ENCODE peak calls at places on chromosomes 13 and 19, in four cellular contexts. S, N, H and I are unnamed samples.

GRCh38 chr13:112619730-112620639 is 32.0 kb upstream of the TUBGCP3 start:
- DNase-seq in N (no peak), H (no peak), S (no peak), I (peak)

GRCh38 chr13:30398601-30399072 is 23.7 kb upstream of the UBE2L5 start:
- DNase-seq in N (no peak), H (no peak), S (peak), I (no peak)

GRCh38 chr13:112066624-112067004 is 335 bp upstream of the SOX1 start:
- DNase-seq in S (no peak), H (no peak), N (peak), I (no peak)

GRCh38 chr13:28013482-28013881 is 25.0 kb upstream of the URAD start:
- DNase-seq in H (no peak), N (no peak), S (no peak), I (no peak)

GRCh38 chr13:97223711-97224461 is 1.8 kb downstream of the MBNL2 start:
- DNase-seq in S (peak), H (no peak), N (no peak), I (peak)

GRCh38 chr19:16227837-16228636 is 30.3 kb downstream of the AP1M1 start:
- DNase-seq in N (no peak), S (no peak), H (no peak), I (no peak)

GRCh38 chr19:38970664-38971532 is 4.6 kb downstream of the FBXO17 start:
- DNase-seq in S (no peak), H (no peak), N (no peak), I (no peak)

GRCh38 chr13:98484289-98485219 is 92.4 kb downstream of the STK24 start:
- DNase-seq in H (no peak), N (no peak), S (peak), I (peak)

GRCh38 chr19:48481191-48481500 is 12.0 kb downstream of the CYTH2 start:
- DNase-seq in N (no peak), H (no peak), S (no peak), I (no peak)

GRCh38 chr13:31801088-31801487 is 61.8 kb downstream of the RXFP2 start:
- DNase-seq in S (no peak), H (no peak), N (no peak), I (no peak)

GRCh38 chr19:38852231-38853044 is 2.7 kb upstream of the HNRNPL start:
- DNase-seq in N (peak), H (no peak), S (no peak), I (peak)

GRCh38 chr19:32811151-32811550 is 58.4 kb downstream of the SLC7A9 start:
- DNase-seq in S (no peak), N (no peak), H (no peak), I (no peak)

GRCh38 chr13:26819067-26819466 is 58.5 kb upstream of the GPR12 start:
- DNase-seq in N (no peak), S (no peak), H (no peak), I (no peak)

GRCh38 chr19:42412661-42413076 is 14.5 kb downstream of the LIPE start:
- DNase-seq in N (peak), S (no peak), H (no peak), I (no peak)

GRCh38 chr13:27079421-27079958 is 92.1 kb downstream of the USP12 start:
- DNase-seq in S (no peak), N (no peak), H (no peak), I (no peak)

GRCh38 chr19:42129399-42130253 is 2.6 kb downstream of the POU2F2 start:
- DNase-seq in S (no peak), H (peak), N (peak), I (no peak)

GRCh38 chr19:5452594-5453565 is 2.3 kb upstream of the ZNRF4 start:
- DNase-seq in H (no peak), S (peak), N (peak), I (peak)

GRCh38 chr19:7230826-7231225 is 63.4 kb downstream of the INSR start:
- DNase-seq in S (no peak), N (no peak), H (no peak), I (no peak)

GRCh38 chr13:109271061-109271460 is 515.3 kb downstream of the IRS2 start:
- DNase-seq in S (no peak), N (no peak), H (no peak), I (no peak)

GRCh38 chr19:28880735-28881401 is 332.1 kb downstream of the UQCRFS1 start:
- DNase-seq in H (no peak), S (no peak), N (no peak), I (no peak)

GRCh38 chr13:79485014-79485441 is 4.1 kb downstream of the NDFIP2 start:
- DNase-seq in S (peak), N (no peak), H (no peak), I (no peak)

GRCh38 chr13:113616991-113617749 is 32.6 kb downstream of the TFDP1 start:
- DNase-seq in S (no peak), H (no peak), N (no peak), I (no peak)

GRCh38 chr19:2618611-2619010 is 83.9 kb downstream of the GNG7 start:
- DNase-seq in S (no peak), H (no peak), N (no peak), I (no peak)

GRCh38 chr19:13031917-13032623 is 36.8 kb downstream of the NFIX start:
- DNase-seq in N (no peak), S (peak), H (no peak), I (no peak)

GRCh38 chr19:55176116-55176515 is 4.0 kb downstream of the SYT5 start:
- DNase-seq in H (no peak), S (no peak), N (no peak), I (peak)

GRCh38 chr19:55178781-55179569 is 1.1 kb downstream of the SYT5 start:
- DNase-seq in H (peak), S (peak), N (peak), I (peak)

GRCh38 chr19:55175117-55175867 is 4.8 kb downstream of the SYT5 start:
- DNase-seq in S (no peak), N (no peak), H (no peak), I (peak)

GRCh38 chr19:55181740-55182139 is 1.7 kb upstream of the SYT5 start:
- DNase-seq in H (no peak), S (no peak), N (no peak), I (no peak)

DNA sequence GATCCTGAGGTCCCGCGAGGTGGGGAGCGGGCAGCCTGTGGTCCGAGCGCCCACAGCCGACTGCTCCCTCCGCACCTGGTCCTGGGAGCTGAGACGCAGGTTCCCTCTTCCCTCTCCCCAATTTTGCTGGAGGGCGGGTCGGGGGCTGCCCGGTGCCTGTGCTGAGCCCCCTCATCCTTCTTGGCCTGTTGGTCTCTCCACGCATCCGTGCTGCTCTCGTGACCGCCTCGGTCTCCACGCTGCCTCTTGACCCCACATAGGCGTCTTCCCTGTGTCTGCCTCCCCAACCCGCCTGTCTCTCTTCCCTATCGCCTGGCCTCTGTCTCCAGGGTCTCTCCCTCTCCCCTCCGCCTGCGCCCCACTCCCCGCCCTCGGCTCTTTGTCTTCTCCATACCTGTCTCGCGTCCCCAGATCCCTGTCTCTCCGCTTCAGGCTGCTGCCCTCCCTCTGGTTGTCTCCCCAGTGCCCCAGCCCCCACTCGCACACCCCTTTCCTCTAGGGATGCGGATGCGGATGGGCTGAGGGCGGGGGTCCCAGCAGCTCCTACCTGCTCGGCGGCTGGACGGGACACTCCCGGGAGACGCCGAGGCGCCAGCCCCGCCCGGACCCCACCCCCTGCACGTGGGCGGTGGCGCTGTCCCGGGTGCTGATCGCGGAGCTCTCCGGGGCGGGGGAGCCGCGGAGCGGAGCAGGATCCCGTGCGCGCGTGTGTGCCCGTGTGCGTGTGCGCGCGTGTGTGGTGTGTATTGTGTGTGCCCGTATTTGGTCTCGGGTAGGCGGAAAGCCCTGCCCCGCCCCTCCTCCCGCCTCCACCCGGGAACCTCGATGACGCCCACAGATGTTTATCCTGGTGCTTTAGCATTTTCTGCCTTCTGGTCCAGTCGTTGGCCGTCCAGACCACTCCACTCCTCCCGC is at the start of gene SYT5:
- DNase-seq in H (no peak), S (no peak), N (peak), I (peak)
- TF ChIP-seq MXI1 in H (peak), S (peak), N (peak), I (peak)

GRCh38 chr13:44470623-44471562 is 97.3 kb downstream of the SERP2 start:
- DNase-seq in H (no peak), N (no peak), S (peak), I (peak)

GRCh38 chr13:44459674-44460073 is 86.0 kb downstream of the SERP2 start:
- DNase-seq in S (no peak), H (no peak), N (no peak), I (no peak)

GRCh38 chr13:44463759-44464158 is 90.1 kb downstream of the SERP2 start:
- DNase-seq in N (no peak), H (no peak), S (no peak), I (no peak)

DNA sequence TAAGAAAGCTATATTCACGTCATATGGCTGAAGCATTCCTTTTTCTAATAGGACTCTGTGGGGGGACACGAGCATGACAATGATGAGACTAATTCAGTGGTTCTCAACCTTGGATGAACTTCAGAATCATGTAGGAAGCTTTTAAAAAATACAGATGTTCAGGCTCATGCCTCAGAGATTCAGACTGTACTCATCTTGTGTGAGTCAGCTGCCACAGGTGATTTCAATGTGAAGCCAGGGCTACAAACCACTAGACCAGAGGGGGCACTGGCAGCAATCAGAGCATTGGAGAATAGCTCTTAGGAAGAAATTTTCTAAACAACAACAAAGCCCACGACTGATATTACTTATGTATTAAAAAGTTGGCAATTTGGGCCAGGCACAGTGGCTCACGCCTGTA is 91.7 kb downstream of the SERP2 start:
- DNase-seq in H (no peak), S (no peak), N (no peak), I (no peak)
- TF ChIP-seq CHD2 in H (no peak), S (no peak), N (no peak), I (no peak)

GRCh38 chr13:38743499-38743898 is 56.6 kb downstream of the FREM2 start:
- DNase-seq in N (no peak), S (no peak), H (no peak), I (no peak)
- TF ChIP-seq GABPA in N (no peak), S (no peak), H (no peak), I (no peak)

DNA sequence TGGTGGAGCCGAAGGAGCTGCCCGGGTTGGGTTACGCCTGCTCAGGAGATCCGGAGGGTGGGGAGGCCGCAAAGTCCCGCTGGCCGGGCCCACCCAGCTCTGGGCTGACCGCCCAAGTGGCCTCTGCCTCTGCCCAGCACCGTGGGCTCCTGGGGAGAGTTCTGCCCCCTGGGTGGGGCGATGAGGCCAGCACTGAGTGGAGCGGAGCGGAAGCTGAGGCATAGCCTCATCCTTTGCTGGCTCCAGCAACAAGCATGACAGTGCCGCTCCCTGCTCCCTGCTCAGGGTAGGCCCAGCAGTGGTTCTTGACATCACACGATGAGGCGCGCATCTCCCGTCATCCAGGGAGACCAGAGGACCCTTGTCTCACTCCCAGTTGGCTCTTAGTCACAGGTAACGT is 22.5 kb downstream of the CCDC8 start:
- DNase-seq in H (no peak), S (no peak), N (no peak), I (no peak)
- TF ChIP-seq MXI1 in H (no peak), S (no peak), N (no peak), I (no peak)